ENCODE peak calls at places on chromosomes 11 and 22, in six cellular contexts. Q is IMR-90, T is neuronal stem cell, G is mesenchymal stem cell, M is H9, Z is H1. B is an unnamed sample.

GRCh38 chr22:45254789-45255261 is 14.1 kb upstream of the KIAA0930 start:
- DNase-seq in Z (no peak), T (no peak), Q (no peak), M (no peak), G (no peak), B (no peak)

GRCh38 chr11:118660646-118661424 is 18.6 kb downstream of the TREH start:
- DNase-seq in Z (no peak), G (no peak), Q (no peak), M (peak), T (no peak), B (no peak)

GRCh38 chr11:13923716-13924650 is 38.5 kb upstream of the SPON1 start:
- DNase-seq in M (no peak), G (no peak), T (no peak), Q (no peak), Z (no peak), B (no peak)

GRCh38 chr22:28594076-28594783 is 85.4 kb downstream of the TTC28 start:
- DNase-seq in T (no peak), M (no peak), Z (no peak), G (peak), Q (no peak), B (no peak)

GRCh38 chr22:20573830-20574615 is 66.6 kb downstream of the MED15 start:
- DNase-seq in Z (no peak), G (no peak), Q (no peak), T (no peak), M (no peak), B (no peak)

GRCh38 chr22:49345896-49346295 is 481.8 kb downstream of the BRD1 start:
- DNase-seq in Q (no peak), Z (no peak), T (no peak), M (no peak), G (no peak), B (no peak)

GRCh38 chr11:27558401-27558800 is 51.8 kb upstream of the LIN7C start:
- DNase-seq in T (no peak), Z (no peak), Q (peak), M (no peak), G (no peak), B (no peak)

GRCh38 chr11:116412118-116412889 is 360.5 kb downstream of the BUD13 start:
- DNase-seq in Z (no peak), G (no peak), T (no peak), M (no peak), Q (no peak), B (no peak)

GRCh38 chr11:59776210-59777066 is 21.3 kb downstream of the STX3 start:
- DNase-seq in Q (peak), G (peak), Z (no peak), T (no peak), M (no peak), B (no peak)

GRCh38 chr22:44359496-44360110 is 46.9 kb upstream of the SHISAL1 start:
- DNase-seq in Z (no peak), M (no peak), Q (no peak), T (no peak), G (no peak), B (no peak)

GRCh38 chr11:120182357-120182756 is 28.5 kb upstream of the OAF start:
- DNase-seq in Q (no peak), G (no peak), T (no peak), M (no peak), Z (no peak), B (no peak)

GRCh38 chr22:43000441-43001175 is 14.3 kb downstream of the PACSIN2 start:
- DNase-seq in Z (no peak), M (no peak), G (peak), T (no peak), Q (peak), B (no peak)

GRCh38 chr11:18294862-18295261 is 27.1 kb downstream of the HPS5 start:
- DNase-seq in Z (no peak), Q (no peak), M (no peak), T (no peak), G (no peak), B (no peak)

GRCh38 chr11:120538707-120539106 is 27.2 kb downstream of the GRIK4 start:
- DNase-seq in Z (no peak), Q (no peak), G (no peak), M (no peak), T (no peak), B (no peak)

GRCh38 chr11:59283311-59283710 is 70.6 kb upstream of the MPEG1 start:
- DNase-seq in Q (no peak), Z (no peak), G (no peak), M (no peak), T (no peak), B (no peak)

GRCh38 chr11:123601136-123601535 is 53.3 kb downstream of the SCN3B start:
- DNase-seq in T (no peak), Q (peak), Z (no peak), G (peak), M (no peak), B (no peak)

GRCh38 chr22:37442537-37442936 is 15.3 kb upstream of the ELFN2 start:
- DNase-seq in Z (no peak), T (no peak), M (no peak), G (peak), Q (peak), B (no peak)

GRCh38 chr11:92764128-92764527 is 205.3 kb upstream of the MTNR1B start:
- DNase-seq in T (no peak), Z (no peak), M (no peak), G (no peak), Q (no peak), B (no peak)

GRCh38 chr22:24156146-24156914 is 25.0 kb upstream of the SUSD2 start:
- DNase-seq in G (peak), Q (peak), M (no peak), Z (no peak), T (peak), B (no peak)

GRCh38 chr11:33018005-33018404 is 2.3 kb downstream of the DEPDC7 start:
- DNase-seq in T (no peak), Z (no peak), M (no peak), Q (no peak), G (no peak), B (no peak)

GRCh38 chr11:59273008-59273841 is 60.5 kb upstream of the MPEG1 start:
- DNase-seq in G (no peak), T (no peak), Q (no peak), M (no peak), Z (no peak), B (no peak)

GRCh38 chr11:71080239-71081097 is 171.9 kb downstream of the SHANK2 start:
- DNase-seq in G (peak), Q (peak), T (peak), M (peak), Z (peak), B (peak)

GRCh38 chr11:32386770-32387377 is 48.5 kb downstream of the WT1 start:
- DNase-seq in M (no peak), Z (no peak), Q (peak), G (peak), T (no peak), B (peak)

GRCh38 chr11:17760102-17761029 is 25.8 kb downstream of the KCNC1 start:
- DNase-seq in M (peak), G (peak), T (peak), Z (peak), Q (peak), B (peak)

GRCh38 chr22:22884888-22885840 is 2.5 kb upstream of the IGLL5 start:
- DNase-seq in T (no peak), G (no peak), M (peak), Z (no peak), Q (no peak), B (no peak)

GRCh38 chr11:125345706-125346561 is 150.1 kb downstream of the FEZ1 start:
- DNase-seq in Z (no peak), T (peak), M (peak), Q (peak), G (peak), B (peak)

GRCh38 chr11:121572581-121573059 is 119.9 kb upstream of the SORL1-AS1 start:
- DNase-seq in T (no peak), M (no peak), G (no peak), Z (no peak), Q (no peak), B (no peak)
- H2BK15ac ChIP-seq in T (no peak), M (no peak), G (no peak), Z (no peak), Q (no peak), B (no peak)

DNA sequence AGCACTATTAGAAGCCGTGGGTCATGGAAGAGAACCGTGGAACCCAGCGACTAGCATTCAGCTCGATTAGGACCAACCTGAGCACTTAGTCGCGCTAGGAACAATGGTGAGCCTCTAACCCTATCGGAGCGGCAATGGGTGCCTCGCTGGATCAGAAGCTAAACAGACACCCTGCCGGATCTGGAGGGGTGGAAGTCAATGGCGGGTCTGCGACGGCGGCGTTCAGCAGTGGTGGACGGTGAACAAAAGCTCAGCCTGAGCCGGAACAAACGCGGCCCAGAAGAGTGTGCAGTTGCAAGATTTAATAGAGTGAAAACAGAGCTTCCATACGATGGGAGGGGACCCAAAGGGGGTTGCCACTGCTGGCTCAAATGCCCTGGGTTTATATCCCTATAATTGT is 391.8 kb upstream of the DDI1 start:
- DNase-seq in T (no peak), Q (no peak), G (no peak), Z (no peak), M (no peak), B (no peak)
- H2BK15ac ChIP-seq in T (no peak), Q (no peak), G (peak), Z (no peak), M (no peak), B (no peak)

GRCh38 chr11:3861698-3862097 is 6.2 kb downstream of the STIM1 start:
- DNase-seq in Q (no peak), G (no peak), M (no peak), T (no peak), Z (no peak), B (no peak)
- H2BK15ac ChIP-seq in Q (no peak), G (no peak), M (no peak), T (no peak), Z (no peak), B (no peak)

GRCh38 chr11:65964906-65965305 is 3.4 kb downstream of the SART1 start:
- DNase-seq in M (no peak), G (no peak), T (no peak), Z (no peak), Q (no peak), B (no peak)
- H2BK15ac ChIP-seq in M (no peak), G (no peak), T (no peak), Z (no peak), Q (no peak), B (no peak)

DNA sequence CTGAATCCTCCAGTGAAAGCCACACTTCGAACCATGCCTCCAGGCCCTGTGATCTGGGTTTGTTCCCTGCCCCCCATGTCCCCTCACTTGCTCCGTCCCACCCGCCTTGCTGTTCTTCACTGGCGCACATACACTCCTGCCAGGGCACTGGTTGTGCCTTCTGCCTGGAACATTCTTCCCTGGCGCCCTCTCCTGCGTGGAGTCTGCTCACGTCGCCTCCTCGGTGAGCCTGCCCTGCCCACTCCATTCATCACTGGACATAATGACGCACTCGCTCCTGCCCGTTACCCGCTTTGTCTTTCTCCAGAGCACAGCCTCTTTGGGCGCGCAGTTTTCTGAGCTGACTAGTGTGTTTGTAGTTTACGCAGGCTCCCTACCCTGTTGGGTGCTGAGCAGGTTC is 21.0 kb upstream of the MIEF1 start:
- DNase-seq in M (no peak), G (no peak), T (no peak), Q (no peak), Z (no peak), B (no peak)
- H2BK15ac ChIP-seq in M (no peak), G (no peak), T (no peak), Q (no peak), Z (no peak), B (no peak)

GRCh38 chr11:126890561-126890960 is 110.0 kb downstream of the KIRREL3 start:
- DNase-seq in M (peak), Z (peak), G (no peak), Q (no peak), T (no peak), B (peak)

GRCh38 chr11:126886085-126886484 is 114.5 kb downstream of the KIRREL3 start:
- DNase-seq in Q (no peak), G (no peak), M (no peak), Z (no peak), T (no peak), B (no peak)

GRCh38 chr11:126886636-126887035 is 113.9 kb downstream of the KIRREL3 start:
- DNase-seq in T (no peak), M (no peak), G (no peak), Z (no peak), Q (no peak), B (no peak)

GRCh38 chr11:126891556-126892217 is 108.9 kb downstream of the KIRREL3 start:
- DNase-seq in M (no peak), T (no peak), Q (no peak), G (no peak), Z (no peak), B (no peak)

DNA sequence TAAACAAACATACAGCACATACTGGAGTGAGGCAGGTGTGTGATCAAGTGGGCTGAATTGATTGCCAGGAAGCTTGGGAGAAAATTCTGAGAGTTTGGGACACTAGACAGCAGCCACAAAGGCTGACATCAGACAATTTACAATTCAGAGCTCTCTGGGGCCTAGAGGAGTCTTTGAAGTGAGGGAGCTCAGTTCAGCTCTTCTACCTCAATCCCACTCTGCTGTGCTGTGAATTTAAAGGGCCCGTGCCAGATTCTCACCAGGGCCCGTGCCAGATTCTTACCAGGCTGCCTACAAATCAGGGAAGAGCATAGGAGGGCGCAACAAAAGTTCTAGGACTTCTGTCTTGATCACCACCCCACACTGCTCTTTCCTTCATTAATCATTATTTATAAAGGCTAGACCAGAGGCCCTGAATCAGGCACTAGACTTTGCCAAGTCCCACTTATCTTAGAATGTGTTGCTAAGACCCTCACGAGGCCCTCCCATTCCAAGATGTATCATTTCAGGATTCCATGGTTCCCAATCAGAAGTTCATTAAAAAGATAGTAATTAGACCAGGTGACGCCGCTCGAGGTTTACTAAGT is 112.4 kb downstream of the KIRREL3 start:
- DNase-seq in Z (no peak), G (no peak), T (no peak), Q (no peak), M (no peak), B (no peak)
- H2BK15ac ChIP-seq in Z (no peak), G (no peak), T (no peak), Q (no peak), M (no peak), B (no peak)

DNA sequence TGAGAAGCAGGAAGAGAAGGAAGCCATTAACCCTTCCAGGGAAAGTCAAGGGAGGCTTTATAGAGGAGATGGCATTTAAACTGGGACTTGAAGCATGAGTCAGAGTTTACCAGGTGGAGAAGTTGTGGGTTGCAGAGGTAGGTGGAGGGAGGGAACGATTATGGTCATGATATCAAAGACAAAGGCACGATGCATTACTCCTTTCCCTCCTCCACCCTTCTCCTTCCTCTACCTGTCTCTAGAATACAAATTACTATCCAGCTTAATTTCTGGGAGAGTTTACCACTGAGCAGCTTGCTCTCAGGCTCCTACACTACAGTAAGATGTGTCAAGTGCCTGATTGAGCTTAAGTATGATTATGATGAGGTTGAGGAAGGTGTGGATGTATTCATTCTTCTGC is 151.7 kb downstream of the NELL1 start:
- DNase-seq in T (no peak), Q (no peak), M (no peak), G (no peak), Z (no peak), B (no peak)
- H2BK15ac ChIP-seq in T (no peak), Q (no peak), M (no peak), G (no peak), Z (no peak), B (no peak)

GRCh38 chr11:2234963-2235362 is 35.4 kb downstream of the ASCL2 start:
- DNase-seq in Z (no peak), M (peak), Q (no peak), G (no peak), T (no peak), B (peak)
- H2BK15ac ChIP-seq in Z (no peak), M (no peak), Q (no peak), G (no peak), T (no peak), B (no peak)

GRCh38 chr11:66282468-66283455 is 4.8 kb downstream of the CNIH2 start:
- DNase-seq in Z (peak), T (peak), M (peak), G (peak), Q (peak), B (peak)

GRCh38 chr11:66280428-66280827 is 2.5 kb downstream of the CNIH2 start:
- DNase-seq in Z (no peak), Q (no peak), T (no peak), M (no peak), G (no peak), B (no peak)

GRCh38 chr11:66281776-66282467 is 3.9 kb downstream of the CNIH2 start:
- DNase-seq in T (no peak), Q (no peak), G (no peak), Z (no peak), M (no peak), B (no peak)

GRCh38 chr11:66279092-66279797 is 1.3 kb downstream of the CNIH2 start:
- DNase-seq in T (no peak), Z (no peak), Q (no peak), M (no peak), G (no peak), B (peak)

DNA sequence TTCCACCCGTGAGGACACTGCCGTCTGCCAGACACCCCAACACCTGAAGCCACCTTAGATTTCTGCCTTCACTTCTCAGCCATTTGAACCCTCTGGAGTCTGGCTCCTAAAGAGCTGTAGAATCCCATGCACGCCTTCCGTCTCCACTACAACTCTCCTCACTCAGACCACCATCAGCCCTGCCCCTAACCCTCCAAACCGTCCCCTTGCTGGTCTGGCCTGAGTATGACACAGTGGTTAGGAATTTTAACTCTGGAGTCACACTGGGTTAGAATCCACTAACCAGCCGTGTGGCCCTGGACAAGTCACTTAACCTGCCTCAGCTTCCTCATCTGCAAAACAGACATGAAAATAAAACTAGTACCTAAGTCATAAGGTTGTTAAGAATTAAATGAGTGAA is 3.0 kb downstream of the CNIH2 start:
- DNase-seq in G (peak), Q (no peak), M (no peak), Z (no peak), T (no peak), B (peak)
- H2BK15ac ChIP-seq in G (no peak), Q (no peak), M (no peak), Z (peak), T (no peak), B (no peak)

DNA sequence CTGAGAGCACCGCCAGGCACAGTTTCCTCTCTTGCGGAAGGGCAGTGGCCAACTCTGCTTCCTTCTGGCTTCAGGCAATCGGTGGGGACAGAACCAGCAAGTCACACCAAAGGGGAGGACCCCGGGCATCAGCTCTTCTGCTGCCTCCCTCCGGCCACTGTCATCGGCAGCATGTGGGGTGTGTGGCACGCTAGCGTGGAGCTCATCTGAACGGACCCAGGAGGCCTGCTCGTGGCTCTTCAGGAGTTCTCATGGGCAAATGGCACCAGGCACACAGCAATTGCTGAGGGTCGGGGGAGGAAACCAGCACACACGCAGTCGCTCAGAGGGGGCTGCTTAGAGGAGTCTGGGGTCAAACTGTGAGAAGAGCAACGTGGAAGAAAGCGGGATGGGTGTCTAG is 26.9 kb downstream of the B3GAT1 start:
- DNase-seq in G (no peak), Q (no peak), Z (no peak), T (no peak), M (no peak), B (no peak)
- H2BK15ac ChIP-seq in G (no peak), Q (no peak), Z (no peak), T (no peak), M (no peak), B (no peak)

B was measured in mesendoderm.